ENCODE peak calls at places on chromosomes 2 and 18, in seven cellular contexts. One of them, this sample, is unnamed.

GRCh38 chr18:37160038-37160745 is 331.3 kb downstream of the KIAA1328 start:
- DNase-seq in AG10803: no peak
- DNase-seq in GM13976: no peak
- DNase-seq in left ventricle myocardium inferior: no peak
- DNase-seq in ovary: no peak
- DNase-seq in IMR-90: no peak
- DNase-seq in kidney: no peak
- DNase-seq in this sample: no peak

GRCh38 chr2:1234731-1235308 is 178.4 kb upstream of the TPO start:
- DNase-seq in AG10803: no peak
- DNase-seq in GM13976: no peak
- DNase-seq in left ventricle myocardium inferior: no peak
- DNase-seq in ovary: no peak
- DNase-seq in IMR-90: peak
- DNase-seq in kidney: peak
- DNase-seq in this sample: no peak

GRCh38 chr18:70195852-70196434 is 9.5 kb downstream of the RTTN start:
- DNase-seq in AG10803: peak
- DNase-seq in GM13976: peak
- DNase-seq in left ventricle myocardium inferior: no peak
- DNase-seq in ovary: no peak
- DNase-seq in IMR-90: peak
- DNase-seq in kidney: no peak
- DNase-seq in this sample: peak

GRCh38 chr2:100011272-100011711 is 131.1 kb downstream of the AFF3 start:
- DNase-seq in AG10803: peak
- DNase-seq in GM13976: no peak
- DNase-seq in left ventricle myocardium inferior: no peak
- DNase-seq in ovary: no peak
- DNase-seq in IMR-90: peak
- DNase-seq in kidney: no peak
- DNase-seq in this sample: no peak

GRCh38 chr2:72092099-72092498 is 55.6 kb downstream of the CYP26B1 start:
- DNase-seq in AG10803: no peak
- DNase-seq in GM13976: no peak
- DNase-seq in left ventricle myocardium inferior: no peak
- DNase-seq in ovary: no peak
- DNase-seq in IMR-90: no peak
- DNase-seq in kidney: no peak
- DNase-seq in this sample: no peak

GRCh38 chr18:62881509-62882016 is 166.2 kb downstream of the PHLPP1 start:
- DNase-seq in AG10803: peak
- DNase-seq in GM13976: peak
- DNase-seq in left ventricle myocardium inferior: no peak
- DNase-seq in ovary: no peak
- DNase-seq in IMR-90: peak
- DNase-seq in kidney: no peak
- DNase-seq in this sample: peak

GRCh38 chr2:85706604-85707296 is 12.6 kb downstream of the GNLY start:
- DNase-seq in AG10803: no peak
- DNase-seq in GM13976: no peak
- DNase-seq in left ventricle myocardium inferior: no peak
- DNase-seq in ovary: no peak
- DNase-seq in IMR-90: no peak
- DNase-seq in kidney: no peak
- DNase-seq in this sample: no peak

GRCh38 chr18:44520981-44521672 is 159.6 kb upstream of the SETBP1 start:
- DNase-seq in AG10803: no peak
- DNase-seq in GM13976: no peak
- DNase-seq in left ventricle myocardium inferior: no peak
- DNase-seq in ovary: no peak
- DNase-seq in IMR-90: no peak
- DNase-seq in kidney: no peak
- DNase-seq in this sample: no peak

GRCh38 chr2:194004590-194005206 is 1652.3 kb upstream of the SLC39A10 start:
- DNase-seq in AG10803: no peak
- DNase-seq in GM13976: no peak
- DNase-seq in left ventricle myocardium inferior: no peak
- DNase-seq in ovary: no peak
- DNase-seq in IMR-90: no peak
- DNase-seq in kidney: no peak
- DNase-seq in this sample: no peak

GRCh38 chr2:223853425-223853837 is 16.0 kb upstream of the AP1S3 start:
- DNase-seq in AG10803: no peak
- DNase-seq in GM13976: no peak
- DNase-seq in left ventricle myocardium inferior: no peak
- DNase-seq in ovary: no peak
- DNase-seq in IMR-90: peak
- DNase-seq in kidney: no peak
- DNase-seq in this sample: no peak

GRCh38 chr18:63074987-63075404 is 244.6 kb downstream of the BCL2 start:
- DNase-seq in AG10803: peak
- DNase-seq in GM13976: peak
- DNase-seq in left ventricle myocardium inferior: peak
- DNase-seq in ovary: peak
- DNase-seq in IMR-90: peak
- DNase-seq in kidney: peak
- DNase-seq in this sample: peak

GRCh38 chr2:102037681-102038080 is 45.9 kb downstream of the IL1R2 start:
- DNase-seq in AG10803: peak
- DNase-seq in GM13976: no peak
- DNase-seq in left ventricle myocardium inferior: no peak
- DNase-seq in ovary: no peak
- DNase-seq in IMR-90: no peak
- DNase-seq in kidney: no peak
- DNase-seq in this sample: no peak

GRCh38 chr2:130261970-130262760 is 63.9 kb upstream of the TUBA3E start:
- DNase-seq in AG10803: peak
- DNase-seq in GM13976: no peak
- DNase-seq in left ventricle myocardium inferior: no peak
- DNase-seq in ovary: peak
- DNase-seq in IMR-90: peak
- DNase-seq in kidney: peak
- DNase-seq in this sample: no peak

GRCh38 chr2:146986161-146986560 is 858.7 kb upstream of the ACVR2A start:
- DNase-seq in AG10803: peak
- DNase-seq in GM13976: peak
- DNase-seq in left ventricle myocardium inferior: no peak
- DNase-seq in ovary: no peak
- DNase-seq in IMR-90: no peak
- DNase-seq in kidney: no peak
- DNase-seq in this sample: no peak

GRCh38 chr2:29281585-29281984 is 166.4 kb downstream of the CLIP4 start:
- DNase-seq in AG10803: peak
- DNase-seq in GM13976: no peak
- DNase-seq in left ventricle myocardium inferior: no peak
- DNase-seq in ovary: peak
- DNase-seq in IMR-90: peak
- DNase-seq in kidney: peak
- DNase-seq in this sample: no peak

GRCh38 chr18:10927980-10928605 is 221.3 kb downstream of the PIEZO2 start:
- DNase-seq in AG10803: no peak
- DNase-seq in GM13976: peak
- DNase-seq in left ventricle myocardium inferior: no peak
- DNase-seq in ovary: no peak
- DNase-seq in IMR-90: peak
- DNase-seq in kidney: no peak
- DNase-seq in this sample: no peak

GRCh38 chr2:133581027-133581760 is 12.9 kb upstream of the NCKAP5 start:
- DNase-seq in AG10803: peak
- DNase-seq in GM13976: no peak
- DNase-seq in left ventricle myocardium inferior: no peak
- DNase-seq in ovary: no peak
- DNase-seq in IMR-90: peak
- DNase-seq in kidney: no peak
- DNase-seq in this sample: no peak
- TF ChIP-seq CTCF in AG10803: no peak
- TF ChIP-seq CTCF in GM13976: no peak
- TF ChIP-seq CTCF in left ventricle myocardium inferior: peak
- TF ChIP-seq CTCF in ovary: no peak
- TF ChIP-seq CTCF in IMR-90: no peak
- TF ChIP-seq CTCF in kidney: no peak
- TF ChIP-seq CTCF in this sample: no peak

GRCh38 chr2:236820763-236821344 is 251.2 kb downstream of the ACKR3 start:
- DNase-seq in AG10803: no peak
- DNase-seq in GM13976: no peak
- DNase-seq in left ventricle myocardium inferior: no peak
- DNase-seq in ovary: no peak
- DNase-seq in IMR-90: no peak
- DNase-seq in kidney: no peak
- DNase-seq in this sample: no peak

GRCh38 chr2:236816197-236817170 is 246.9 kb downstream of the ACKR3 start:
- DNase-seq in AG10803: no peak
- DNase-seq in GM13976: no peak
- DNase-seq in left ventricle myocardium inferior: no peak
- DNase-seq in ovary: no peak
- DNase-seq in IMR-90: no peak
- DNase-seq in kidney: no peak
- DNase-seq in this sample: no peak

GRCh38 chr2:236818281-236819045 is 248.8 kb downstream of the ACKR3 start:
- DNase-seq in AG10803: no peak
- DNase-seq in GM13976: no peak
- DNase-seq in left ventricle myocardium inferior: no peak
- DNase-seq in ovary: no peak
- DNase-seq in IMR-90: no peak
- DNase-seq in kidney: no peak
- DNase-seq in this sample: no peak

GRCh38 chr2:236815746-236816145 is 246.1 kb downstream of the ACKR3 start:
- DNase-seq in AG10803: no peak
- DNase-seq in GM13976: no peak
- DNase-seq in left ventricle myocardium inferior: no peak
- DNase-seq in ovary: no peak
- DNase-seq in IMR-90: no peak
- DNase-seq in kidney: no peak
- DNase-seq in this sample: no peak

GRCh38 chr2:236819275-236820002 is 249.8 kb downstream of the ACKR3 start:
- DNase-seq in AG10803: no peak
- DNase-seq in GM13976: no peak
- DNase-seq in left ventricle myocardium inferior: no peak
- DNase-seq in ovary: no peak
- DNase-seq in IMR-90: no peak
- DNase-seq in kidney: no peak
- DNase-seq in this sample: no peak
- TF ChIP-seq CTCF in AG10803: no peak
- TF ChIP-seq CTCF in GM13976: no peak
- TF ChIP-seq CTCF in left ventricle myocardium inferior: no peak
- TF ChIP-seq CTCF in ovary: no peak
- TF ChIP-seq CTCF in IMR-90: no peak
- TF ChIP-seq CTCF in kidney: no peak
- TF ChIP-seq CTCF in this sample: no peak

GRCh38 chr2:43950383-43951008 is 45.3 kb downstream of the LRPPRC start:
- DNase-seq in AG10803: peak
- DNase-seq in GM13976: peak
- DNase-seq in left ventricle myocardium inferior: no peak
- DNase-seq in ovary: no peak
- DNase-seq in IMR-90: peak
- DNase-seq in kidney: no peak
- DNase-seq in this sample: peak
- TF ChIP-seq CTCF in AG10803: peak
- TF ChIP-seq CTCF in GM13976: peak
- TF ChIP-seq CTCF in left ventricle myocardium inferior: peak
- TF ChIP-seq CTCF in ovary: no peak
- TF ChIP-seq CTCF in IMR-90: peak
- TF ChIP-seq CTCF in kidney: peak
- TF ChIP-seq CTCF in this sample: peak

GRCh38 chr2:164495491-164496223 is 125.6 kb downstream of the GRB14 start:
- DNase-seq in AG10803: peak
- DNase-seq in GM13976: no peak
- DNase-seq in left ventricle myocardium inferior: no peak
- DNase-seq in ovary: no peak
- DNase-seq in IMR-90: peak
- DNase-seq in kidney: no peak
- DNase-seq in this sample: no peak
- TF ChIP-seq CTCF in AG10803: peak
- TF ChIP-seq CTCF in GM13976: no peak
- TF ChIP-seq CTCF in left ventricle myocardium inferior: peak
- TF ChIP-seq CTCF in ovary: no peak
- TF ChIP-seq CTCF in IMR-90: peak
- TF ChIP-seq CTCF in kidney: peak
- TF ChIP-seq CTCF in this sample: no peak

DNA sequence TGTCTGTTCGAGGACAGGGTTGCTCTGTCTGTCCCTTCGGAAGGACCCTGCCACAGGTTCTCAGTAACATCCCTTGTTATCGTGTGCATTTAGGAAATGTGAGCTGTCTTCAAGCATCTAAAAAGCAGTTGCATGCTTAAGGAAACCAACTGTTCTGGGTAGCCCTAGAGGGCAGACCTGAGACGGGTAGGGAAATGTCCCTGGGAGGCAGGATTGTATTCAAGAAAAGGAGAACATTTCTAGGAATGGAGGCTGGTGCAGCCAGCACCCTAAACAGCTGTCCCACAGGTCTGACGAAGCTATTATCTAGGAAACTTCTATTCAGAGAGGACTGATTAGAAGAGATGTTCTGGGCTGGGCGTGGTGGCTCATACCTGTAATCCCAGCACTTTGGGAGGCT is 414.2 kb downstream of the NBAS start:
- DNase-seq in AG10803: no peak
- DNase-seq in GM13976: no peak
- DNase-seq in left ventricle myocardium inferior: no peak
- DNase-seq in ovary: no peak
- DNase-seq in IMR-90: no peak
- DNase-seq in kidney: no peak
- DNase-seq in this sample: no peak
- TF ChIP-seq CTCF in AG10803: no peak
- TF ChIP-seq CTCF in GM13976: no peak
- TF ChIP-seq CTCF in left ventricle myocardium inferior: no peak
- TF ChIP-seq CTCF in ovary: no peak
- TF ChIP-seq CTCF in IMR-90: no peak
- TF ChIP-seq CTCF in kidney: no peak
- TF ChIP-seq CTCF in this sample: no peak

DNA sequence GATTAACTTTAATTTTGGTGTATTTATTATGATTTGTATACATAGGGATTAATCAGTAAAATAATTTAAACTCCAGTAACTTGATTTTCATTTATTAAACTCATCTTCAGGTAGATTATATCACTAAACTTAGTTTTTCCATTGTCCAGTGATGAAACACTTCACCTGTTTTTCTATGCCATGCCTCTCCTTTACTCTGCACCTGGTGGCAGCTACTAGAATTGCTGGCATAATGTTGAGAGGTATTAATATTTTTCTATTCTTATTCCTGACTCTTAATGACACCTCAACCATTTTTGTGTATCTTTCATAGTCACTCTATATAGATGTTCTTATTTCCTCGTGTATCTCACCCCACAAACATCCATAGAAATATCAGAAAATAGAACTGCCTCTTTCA is 940.3 kb upstream of the CRIM1 start:
- DNase-seq in AG10803: no peak
- DNase-seq in GM13976: no peak
- DNase-seq in left ventricle myocardium inferior: no peak
- DNase-seq in ovary: no peak
- DNase-seq in IMR-90: no peak
- DNase-seq in kidney: no peak
- DNase-seq in this sample: no peak
- TF ChIP-seq CTCF in AG10803: no peak
- TF ChIP-seq CTCF in GM13976: no peak
- TF ChIP-seq CTCF in left ventricle myocardium inferior: no peak
- TF ChIP-seq CTCF in ovary: no peak
- TF ChIP-seq CTCF in IMR-90: no peak
- TF ChIP-seq CTCF in kidney: no peak
- TF ChIP-seq CTCF in this sample: no peak

This sample was measured in activated CD8-positive, alpha-beta T cell treated with anti-CD3 and anti-CD28 coated beads for 36 hours.